ENCODE peak calls at places on chromosomes 4 and X, in ten cellular contexts. F, P, B, O, J, U, N, L, X and T are unnamed samples.

GRCh38 chr4:184146951-184147350 is 70.7 kb downstream of the ENPP6 start:
- DNase-seq in J (no peak), L (no peak), U (no peak), F (no peak), N (no peak), B (no peak), O (peak), P (no peak), X (no peak), T (no peak)

GRCh38 chr4:123599061-123599919 is 202.7 kb downstream of the SPRY1 start:
- DNase-seq in U (no peak), N (peak), B (no peak), F (no peak), J (no peak), L (peak), P (no peak), O (no peak), X (peak), T (no peak)

GRCh38 chr4:168636506-168637176 is 139.8 kb downstream of the PALLD start:
- DNase-seq in X (peak), F (no peak), U (no peak), O (no peak), J (peak), P (no peak), L (peak), B (no peak), N (peak), T (no peak)

GRCh38 chrX:153909024-153909979 is 4.8 kb downstream of the AVPR2 start:
- DNase-seq in N (no peak), O (no peak), B (peak), L (no peak), U (peak), X (no peak), J (no peak), P (no peak), F (no peak), T (no peak)

GRCh38 chr4:188992706-188993105 is 853.5 kb downstream of the TRIML1 start:
- DNase-seq in P (no peak), J (no peak), L (peak), X (peak), F (no peak), O (no peak), U (no peak), B (no peak), N (no peak), T (no peak)

GRCh38 chr4:101862595-101862994 is 72.1 kb downstream of the BANK1 start:
- DNase-seq in F (no peak), L (no peak), N (no peak), U (no peak), O (no peak), P (no peak), X (no peak), B (no peak), J (no peak), T (no peak)

GRCh38 chrX:44063611-44064010 is 90.4 kb upstream of the NDP start:
- DNase-seq in O (no peak), X (no peak), P (no peak), F (no peak), B (no peak), L (peak), J (no peak), N (no peak), U (no peak), T (no peak)

GRCh38 chrX:41167888-41168287 is 82.6 kb downstream of the USP9X start:
- DNase-seq in O (no peak), J (no peak), U (no peak), L (peak), F (no peak), X (no peak), N (peak), P (no peak), B (no peak), T (no peak)

GRCh38 chr4:165476214-165477098 is 97.6 kb downstream of the CPE start:
- DNase-seq in B (no peak), J (peak), L (peak), N (no peak), O (no peak), U (no peak), F (no peak), X (peak), P (peak), T (no peak)

DNA sequence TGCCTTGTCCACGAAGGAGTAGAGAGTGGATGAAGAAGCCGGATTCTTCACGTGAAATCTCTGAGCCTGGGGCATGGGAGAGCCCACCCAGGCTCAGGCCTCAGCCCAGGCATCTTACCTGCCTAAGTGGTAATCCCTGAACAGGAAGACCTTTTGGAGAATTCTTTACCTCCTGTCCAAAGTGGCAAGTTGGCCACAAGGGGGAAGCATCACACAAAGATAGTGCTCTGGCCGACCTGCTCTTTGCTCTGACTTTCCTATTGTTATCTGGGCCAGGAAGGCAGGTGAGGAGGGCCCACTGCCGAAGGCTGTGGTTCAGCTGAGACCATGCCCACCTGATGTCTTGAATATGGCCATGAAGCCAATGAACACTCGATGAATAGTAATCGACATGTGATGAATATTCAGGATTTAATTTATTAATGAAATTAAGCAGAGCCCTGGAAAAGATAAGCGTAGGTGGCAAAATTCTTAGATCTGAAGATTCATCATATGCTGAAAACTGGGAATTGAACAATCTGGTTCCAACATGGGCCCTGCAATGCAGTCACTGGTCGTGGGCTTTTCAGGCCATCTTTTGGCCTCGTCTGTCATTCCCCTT is 93.8 kb downstream of the PDGFRA start:
- DNase-seq in O (no peak), L (peak), N (peak), X (peak), P (peak), B (peak), J (peak), U (peak), F (peak), T (no peak)
- TF ChIP-seq CTCF in O (peak), L (peak), N (peak), X (peak), P (peak), B (peak), J (peak), U (peak), F (peak), T (peak)

DNA sequence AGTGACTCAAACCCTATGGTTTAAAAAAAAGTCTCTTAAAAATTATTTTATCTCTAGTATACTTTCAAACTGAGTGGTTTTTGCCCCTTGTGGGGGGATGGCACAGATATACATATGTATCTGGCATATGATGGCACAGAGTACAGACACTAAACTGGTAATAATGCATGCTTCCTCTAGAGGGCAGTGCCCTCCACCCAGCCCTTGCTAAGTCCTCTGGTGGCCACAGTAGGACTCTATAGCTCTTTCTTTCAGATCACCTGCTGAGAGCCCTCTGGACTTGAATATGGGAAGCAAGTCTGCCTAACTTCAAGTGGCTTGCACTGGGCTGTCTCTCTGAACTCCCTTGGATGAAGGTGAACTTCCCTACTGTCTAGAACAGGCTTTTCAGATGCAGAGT is 66.3 kb downstream of the TSPAN7 start:
- DNase-seq in J (peak), O (no peak), N (no peak), P (no peak), L (peak), F (no peak), X (peak), U (peak), B (peak), T (no peak)
- TF ChIP-seq CTCF in J (peak), O (no peak), N (peak), P (peak), L (peak), F (no peak), X (peak), U (peak), B (peak), T (no peak)

GRCh38 chr4:89056292-89056952 is 563 bp downstream of the FAM13A start:
- DNase-seq in P (no peak), O (no peak), L (no peak), X (no peak), U (no peak), B (no peak), N (no peak), F (no peak), J (no peak), T (no peak)
- TF ChIP-seq CTCF in P (no peak), O (no peak), L (no peak), X (no peak), U (no peak), B (no peak), N (no peak), F (no peak), J (no peak), T (no peak)

GRCh38 chr4:153792007-153792892 is 3.4 kb upstream of the SFRP2 start:
- DNase-seq in U (peak), J (peak), N (peak), O (no peak), F (no peak), L (peak), X (no peak), B (no peak), P (no peak), T (peak)

GRCh38 chr4:153789741-153790651 is 1.1 kb upstream of the SFRP2 start:
- DNase-seq in N (peak), O (no peak), U (no peak), L (no peak), P (no peak), F (no peak), B (peak), X (no peak), J (no peak), T (no peak)

GRCh38 chr4:153792893-153793227 is 4.0 kb upstream of the SFRP2 start:
- DNase-seq in F (no peak), O (no peak), N (no peak), P (no peak), B (no peak), J (no peak), X (no peak), U (no peak), L (no peak), T (no peak)

GRCh38 chr4:153788419-153789276 is at the start of gene SFRP2:
- DNase-seq in X (no peak), L (no peak), P (no peak), O (no peak), F (no peak), U (no peak), J (no peak), B (no peak), N (no peak), T (no peak)

GRCh38 chr4:153790962-153791551 is 2.2 kb upstream of the SFRP2 start:
- DNase-seq in B (peak), U (peak), J (no peak), L (no peak), P (no peak), O (no peak), F (no peak), N (peak), X (no peak), T (no peak)
- TF ChIP-seq CTCF in B (peak), U (no peak), J (peak), L (no peak), P (peak), O (peak), F (no peak), N (peak), X (no peak), T (no peak)

DNA sequence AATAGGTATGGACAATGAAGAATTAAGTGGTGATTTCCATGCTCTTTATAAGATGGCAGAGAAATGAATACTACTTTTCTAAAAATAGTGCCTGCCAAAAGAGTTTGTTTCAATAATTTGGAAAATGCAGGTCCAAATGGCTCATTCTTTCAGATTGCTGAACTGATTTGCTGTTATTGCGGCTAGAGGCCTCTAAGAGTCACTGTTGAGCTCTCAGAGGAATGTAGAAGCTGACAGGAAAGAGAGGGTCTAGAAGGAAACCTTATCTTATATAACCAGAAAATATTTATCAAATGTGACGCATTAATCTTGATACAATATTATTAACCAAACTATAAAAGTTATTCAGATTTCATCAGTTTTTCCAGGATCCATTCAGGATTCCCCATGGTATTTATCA is 65.7 kb upstream of the PAGE1 start:
- DNase-seq in F (no peak), B (peak), X (peak), J (no peak), L (no peak), N (peak), U (peak), O (no peak), P (no peak), T (no peak)
- TF ChIP-seq CTCF in F (no peak), B (peak), X (peak), J (peak), L (peak), N (peak), U (peak), O (peak), P (peak), T (no peak)

GRCh38 chr4:1769692-1770091 is 23.4 kb upstream of the FGFR3 start:
- DNase-seq in F (no peak), J (no peak), B (no peak), L (no peak), O (no peak), U (no peak), P (no peak), X (no peak), N (no peak), T (no peak)

GRCh38 chr4:1766336-1767057 is 26.6 kb upstream of the FGFR3 start:
- DNase-seq in P (no peak), J (no peak), U (no peak), N (no peak), B (no peak), X (no peak), O (no peak), F (no peak), L (no peak), T (no peak)

GRCh38 chr4:1768367-1769034 is 24.6 kb upstream of the FGFR3 start:
- DNase-seq in X (no peak), N (no peak), L (no peak), O (no peak), F (no peak), J (no peak), U (no peak), B (no peak), P (no peak), T (no peak)

GRCh38 chr4:1767058-1767769 is 25.9 kb upstream of the FGFR3 start:
- DNase-seq in U (no peak), N (peak), X (peak), L (no peak), B (peak), P (no peak), J (no peak), F (peak), O (no peak), T (no peak)

DNA sequence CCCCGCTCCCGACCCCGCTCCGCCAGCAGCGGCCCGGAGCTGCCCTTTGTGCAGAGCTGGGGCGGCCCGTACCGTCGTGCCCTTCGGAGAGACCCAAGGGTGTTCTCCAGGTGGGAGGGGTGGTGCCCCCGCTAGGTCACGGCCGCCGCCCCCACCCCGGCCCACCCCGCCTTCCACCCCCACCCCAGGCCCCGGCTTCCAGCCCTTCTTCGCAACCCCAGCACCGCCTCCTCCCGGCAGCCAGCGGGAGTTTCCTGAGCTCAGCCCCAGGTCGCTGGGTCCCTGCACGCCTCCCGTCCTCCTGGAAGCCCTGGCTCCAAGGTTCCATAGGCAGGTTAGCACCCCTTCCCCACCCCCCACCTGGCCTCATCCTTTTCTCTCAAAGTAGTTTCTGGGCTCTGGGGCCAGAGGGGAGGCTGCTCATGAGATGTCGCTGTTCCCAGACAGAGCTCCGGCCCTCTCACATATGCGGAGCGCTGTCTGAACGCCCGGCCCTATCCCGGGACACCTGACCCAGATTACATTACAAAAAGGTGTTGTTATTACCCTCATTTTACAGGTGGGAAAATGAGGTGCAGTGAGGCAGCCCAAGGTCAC is 25.2 kb upstream of the FGFR3 start:
- DNase-seq in F (no peak), J (no peak), N (peak), U (peak), P (no peak), L (no peak), O (no peak), B (peak), X (peak), T (no peak)
- TF ChIP-seq CTCF in F (no peak), J (peak), N (peak), U (peak), P (peak), L (no peak), O (peak), B (peak), X (peak), T (no peak)

DNA sequence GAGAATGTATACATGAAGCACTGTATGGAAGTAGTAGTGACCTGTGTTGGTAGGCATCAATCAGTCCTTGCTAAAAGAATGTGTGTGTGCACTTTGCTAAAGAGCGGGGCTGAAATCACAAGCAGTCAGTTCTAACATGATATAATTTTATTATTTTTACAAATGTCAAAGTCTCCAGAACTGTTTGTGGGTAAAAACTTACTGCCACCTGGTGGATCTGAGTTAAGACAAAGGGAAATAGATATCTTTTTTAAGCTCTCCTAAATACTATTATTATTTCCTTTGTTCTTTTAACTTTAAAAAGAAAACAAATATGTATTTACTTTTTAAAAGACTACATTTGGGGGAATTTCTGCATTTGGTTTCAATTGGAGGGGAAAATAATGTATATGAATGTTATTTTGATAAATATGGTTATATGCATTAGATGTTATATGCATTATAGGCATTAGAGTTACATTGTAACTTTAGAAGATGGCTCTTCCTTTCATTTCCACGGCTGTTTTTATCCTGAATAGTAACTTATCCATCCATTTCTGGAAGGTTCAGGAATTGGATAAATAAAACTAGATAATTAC is 7.8 kb upstream of the CLOCK start:
- DNase-seq in B (peak), L (no peak), O (no peak), N (peak), F (no peak), P (no peak), J (no peak), X (peak), U (peak), T (no peak)
- TF ChIP-seq CTCF in B (no peak), L (peak), O (peak), N (peak), F (peak), P (peak), J (peak), X (peak), U (peak), T (peak)

DNA sequence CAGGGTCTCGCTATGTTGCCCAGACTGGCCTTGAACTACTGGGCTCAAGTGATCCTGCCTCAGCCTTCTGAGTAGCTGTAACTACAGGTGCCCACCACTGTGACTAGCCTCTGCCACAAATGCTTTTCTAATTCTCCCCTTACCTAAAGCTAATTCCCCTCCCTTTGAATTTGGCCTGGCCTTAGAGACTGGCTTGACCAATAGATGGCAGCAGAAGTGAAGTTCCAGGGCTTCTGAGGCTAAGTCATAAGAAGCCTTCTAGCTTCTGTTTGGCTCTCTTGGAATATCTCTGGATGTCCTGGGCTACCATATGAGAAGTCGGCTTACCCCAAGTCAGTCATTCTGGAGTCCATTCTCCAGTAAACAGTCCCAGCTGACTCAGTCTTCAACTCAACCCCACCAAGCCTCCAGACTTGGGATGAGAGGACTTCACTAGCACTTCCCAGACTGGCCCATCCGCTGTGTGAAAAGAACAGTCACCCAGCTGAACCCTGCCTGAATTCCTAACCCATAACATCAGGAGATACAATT is 61.0 kb downstream of the HPRT1 start:
- DNase-seq in B (peak), P (no peak), O (no peak), N (peak), F (no peak), L (peak), J (peak), U (peak), X (peak), T (no peak)
- TF ChIP-seq CTCF in B (peak), P (peak), O (peak), N (peak), F (no peak), L (peak), J (peak), U (peak), X (peak), T (no peak)

GRCh38 chrX:8724176-8724757 is 7.7 kb downstream of the ANOS1 start:
- DNase-seq in X (no peak), P (no peak), O (no peak), J (no peak), F (no peak), B (no peak), L (no peak), N (no peak), U (no peak), T (no peak)
- TF ChIP-seq CTCF in X (no peak), P (no peak), O (peak), J (peak), F (no peak), B (no peak), L (no peak), N (no peak), U (no peak), T (no peak)

GRCh38 chrX:149510386-149510785 is 5.3 kb upstream of the IDS start:
- DNase-seq in U (no peak), B (no peak), O (no peak), N (peak), L (no peak), P (no peak), J (no peak), F (no peak), X (no peak), T (no peak)
- TF ChIP-seq CTCF in U (no peak), B (no peak), O (no peak), N (peak), L (peak), P (peak), J (peak), F (no peak), X (peak), T (no peak)